ENCODE peak calls at places on chromosomes 13 and 19, in four cellular contexts. A is T-helper 1 cell, R is transverse colon, O is endothelial cell. I is an unnamed sample.

GRCh38 chr13:107457686-107458085 is 757.6 kb downstream of the LIG4 start:
- DNase-seq in R (no peak), O (no peak), A (no peak), I (no peak)

GRCh38 chr19:10105241-10106099 is 692 bp upstream of the PPAN start:
- DNase-seq in O (no peak), A (peak; percentile 60), R (peak; percentile 22), I (no peak)

GRCh38 chr13:77521194-77521593 is 14.3 kb upstream of the SCEL start:
- DNase-seq in A (no peak), R (no peak), O (no peak), I (no peak)

GRCh38 chr19:16804176-16804575 is 25.0 kb upstream of the SIN3B start:
- DNase-seq in R (no peak), O (no peak), A (no peak), I (no peak)

GRCh38 chr19:13401388-13401787 is 104.9 kb downstream of the CACNA1A start:
- DNase-seq in R (no peak), A (no peak), O (peak; percentile 3), I (peak; percentile 49)

GRCh38 chr13:59178344-59178743 is 985.4 kb downstream of the DIAPH3 start:
- DNase-seq in R (no peak), O (no peak), A (no peak), I (peak; percentile 19)

GRCh38 chr19:5608271-5608666 is 14.3 kb downstream of the SAFB2 start:
- DNase-seq in R (no peak), O (no peak), A (no peak), I (no peak)

GRCh38 chr19:51529301-51529700 is 2.2 kb downstream of the SIGLEC6 start:
- DNase-seq in R (no peak), O (no peak), A (no peak), I (no peak)

I was measured in A172.